ENCODE peak calls at places on chromosomes 11 and 22, in six cellular contexts. V is A549, F is IMR-90, D is HCT116, L is stomach, X is ovary. Y is an unnamed sample.

GRCh38 chr11:128949791-128950454 is 7.3 kb upstream of the TP53AIP1 start:
- DNase-seq in V (no peak), D (no peak), L (no peak), X (no peak), F (no peak), Y (no peak)

GRCh38 chr11:111840143-111840542 is 31.2 kb downstream of the ALG9 start:
- DNase-seq in F (no peak), X (no peak), V (no peak), D (no peak), L (no peak), Y (no peak)

GRCh38 chr11:46554205-46555162 is 39.3 kb downstream of the AMBRA1 start:
- DNase-seq in F (peak), V (peak), L (no peak), X (no peak), D (peak), Y (no peak)

GRCh38 chr22:36467946-36468345 is 13.5 kb downstream of the TXN2 start:
- DNase-seq in F (peak), L (no peak), V (peak), D (peak), X (no peak), Y (no peak)

GRCh38 chr11:124069429-124070401 is 28.6 kb upstream of the OR10G7 start:
- DNase-seq in L (no peak), X (no peak), V (no peak), F (peak), D (peak), Y (peak)

GRCh38 chr22:29083576-29084566 is 11.0 kb downstream of the KREMEN1 start:
- DNase-seq in D (no peak), X (no peak), F (peak), L (no peak), V (no peak), Y (no peak)

GRCh38 chr11:47143322-47143721 is 33.4 kb downstream of the ARFGAP2 start:
- DNase-seq in X (peak), F (peak), L (no peak), V (no peak), D (no peak), Y (no peak)

GRCh38 chr22:46363611-46364321 is 28.3 kb downstream of the TRMU start:
- DNase-seq in L (no peak), X (no peak), F (no peak), V (no peak), D (no peak), Y (no peak)

GRCh38 chr22:28505416-28506156 is 174.1 kb downstream of the TTC28 start:
- DNase-seq in V (no peak), X (no peak), L (no peak), D (no peak), F (no peak), Y (no peak)

GRCh38 chr22:37896181-37896592 is 9.9 kb upstream of the MICALL1 start:
- DNase-seq in L (peak), X (no peak), D (no peak), F (peak), V (no peak), Y (peak)

GRCh38 chr11:118530683-118531596 is at the start of gene TMEM25:
- DNase-seq in L (peak), F (peak), V (no peak), D (no peak), X (peak), Y (peak)

GRCh38 chr11:7551571-7551970 is 37.8 kb downstream of the PPFIBP2 start:
- DNase-seq in F (peak), X (no peak), V (no peak), L (no peak), D (no peak), Y (no peak)

GRCh38 chr11:17343907-17344306 is 7.7 kb upstream of the NCR3LG1 start:
- DNase-seq in V (no peak), F (peak), X (no peak), L (no peak), D (peak), Y (no peak)

GRCh38 chr11:123577081-123577598 is 77.3 kb downstream of the SCN3B start:
- DNase-seq in X (peak), L (peak), D (peak), V (peak), F (peak), Y (peak)

GRCh38 chr22:32904044-32904443 is 102.5 kb downstream of the TIMP3 start:
- DNase-seq in X (no peak), V (peak), L (no peak), F (peak), D (peak), Y (no peak)

GRCh38 chr11:3617990-3618389 is 23.8 kb downstream of the ART5 start:
- DNase-seq in F (no peak), L (no peak), D (no peak), X (no peak), V (no peak), Y (no peak)

GRCh38 chr11:69644071-69644961 is 3.4 kb downstream of the CCND1 start:
- DNase-seq in D (no peak), F (peak), L (peak), X (peak), V (peak), Y (no peak)

GRCh38 chr11:8242480-8243280 is 21.0 kb downstream of the LMO1 start:
- DNase-seq in F (no peak), L (no peak), V (no peak), D (no peak), X (no peak), Y (no peak)

GRCh38 chr11:33344611-33345010 is 87.4 kb downstream of the HIPK3 start:
- DNase-seq in F (peak), D (no peak), L (no peak), V (no peak), X (no peak), Y (no peak)

GRCh38 chr11:64304032-64304315 is 1.4 kb upstream of the ESRRA start:
- DNase-seq in F (no peak), X (no peak), D (no peak), L (no peak), V (no peak), Y (no peak)

GRCh38 chr11:10478574-10479550 is 23.8 kb downstream of the AMPD3 start:
- DNase-seq in X (peak), V (no peak), L (no peak), F (no peak), D (no peak), Y (no peak)

GRCh38 chr11:34075178-34075820 is 23.8 kb downstream of the CAPRIN1 start:
- DNase-seq in X (no peak), D (peak), L (no peak), F (peak), V (no peak), Y (no peak)

GRCh38 chr11:114413958-114414357 is 13.5 kb downstream of the RBM7 start:
- DNase-seq in V (no peak), X (no peak), F (no peak), L (no peak), D (no peak), Y (no peak)

GRCh38 chr11:66768088-66768521 is 39.1 kb upstream of the SPTBN2 start:
- DNase-seq in V (peak), L (no peak), D (no peak), X (no peak), F (peak), Y (no peak)

GRCh38 chr11:2675540-2675939 is 24.3 kb downstream of the KCNQ1OT1 start:
- DNase-seq in X (no peak), L (no peak), D (no peak), V (no peak), F (no peak), Y (peak)

GRCh38 chr11:120643254-120643653 is 131.7 kb downstream of the GRIK4 start:
- DNase-seq in F (no peak), X (no peak), L (no peak), V (no peak), D (no peak), Y (no peak)

GRCh38 chr11:12123799-12124198 is 13.4 kb downstream of the MICAL2 start:
- DNase-seq in L (no peak), V (no peak), D (no peak), F (peak), X (no peak), Y (no peak)

GRCh38 chr22:47615051-47615450 is 852.6 kb downstream of the TBC1D22A start:
- DNase-seq in F (no peak), D (no peak), X (peak), V (no peak), L (no peak), Y (peak)

GRCh38 chr11:47188262-47188661 is 2.0 kb upstream of the PACSIN3 start:
- DNase-seq in L (no peak), V (no peak), X (no peak), D (no peak), F (no peak), Y (no peak)

GRCh38 chr11:12174145-12175143 is 64.1 kb downstream of the MICAL2 start:
- DNase-seq in V (no peak), D (no peak), X (no peak), F (peak), L (no peak), Y (no peak)

DNA sequence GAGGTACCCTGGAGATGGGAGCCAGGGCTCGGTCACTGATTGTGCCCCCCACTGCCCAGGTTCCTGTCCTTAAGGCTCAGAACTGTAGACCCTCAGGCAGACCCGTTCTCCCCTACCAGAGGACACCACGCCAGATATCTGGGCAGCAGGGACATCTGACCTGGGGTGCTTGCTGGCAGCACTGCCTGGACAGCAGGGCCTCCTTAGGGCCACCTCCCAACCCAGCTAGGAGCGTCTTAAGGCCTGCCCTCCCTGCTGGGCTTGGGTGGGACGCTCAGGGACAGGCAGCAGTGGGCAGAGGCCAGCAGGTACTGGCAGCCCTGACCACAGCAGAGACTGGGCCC is 3.1 kb downstream of the POLR2L start:
- DNase-seq in D (no peak), L (no peak), X (no peak), V (no peak), F (no peak), Y (no peak)
- TF ChIP-seq POLR2A in D (no peak), L (no peak), X (no peak), V (no peak), F (no peak), Y (no peak)

GRCh38 chr22:39593061-39593930 is 22.7 kb downstream of the CACNA1I start:
- DNase-seq in V (no peak), L (no peak), F (no peak), X (peak), D (no peak), Y (no peak)
- TF ChIP-seq POLR2A in V (no peak), L (no peak), F (no peak), X (no peak), D (no peak), Y (no peak)

DNA sequence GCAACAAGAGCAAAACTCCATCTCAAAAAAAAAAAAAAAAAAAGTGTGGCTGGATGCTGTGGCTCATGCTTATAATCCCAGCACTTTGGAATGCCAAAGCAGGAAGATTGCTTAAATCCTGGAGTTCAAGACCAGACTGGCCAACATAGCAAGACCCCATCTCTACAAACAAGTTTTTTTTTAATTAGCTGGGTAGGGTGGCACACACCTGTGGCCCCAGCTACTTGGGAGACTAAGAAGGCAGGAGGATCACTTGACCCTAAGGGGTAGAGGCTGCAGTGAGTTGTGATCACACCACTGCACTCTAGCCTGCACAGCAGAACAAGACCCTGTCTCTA is 19.0 kb upstream of the FEZ1 start:
- DNase-seq in F (no peak), X (no peak), V (no peak), D (no peak), L (no peak), Y (no peak)
- TF ChIP-seq POLR2A in F (no peak), X (no peak), V (no peak), D (no peak), L (no peak), Y (no peak)

DNA sequence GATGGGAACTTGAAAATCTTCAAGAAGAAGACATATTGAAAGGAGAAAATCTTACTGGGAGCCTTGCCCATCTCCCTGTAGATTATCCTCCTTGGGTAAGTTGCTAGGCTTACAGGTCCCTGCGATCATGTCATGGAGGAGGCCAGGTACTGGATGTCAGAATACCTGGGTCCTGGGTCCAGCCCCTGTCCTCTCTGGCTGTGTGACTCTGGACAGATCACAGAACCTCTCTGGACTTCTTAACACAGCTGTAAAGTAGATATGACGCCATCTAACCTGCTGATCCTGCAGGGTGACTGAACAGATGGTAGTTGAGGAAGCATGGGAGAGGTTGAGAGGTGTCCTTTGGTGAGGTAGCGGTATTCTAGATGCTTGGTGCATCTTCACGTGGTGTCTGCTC is 4.1 kb downstream of the TSKU start:
- DNase-seq in V (no peak), D (no peak), L (no peak), F (no peak), X (no peak), Y (no peak)
- TF ChIP-seq POLR2A in V (no peak), D (no peak), L (no peak), F (no peak), X (no peak), Y (no peak)

GRCh38 chr11:62707277-62707771 is at the start of the genes BSCL2 and GNG3:
- DNase-seq in D (no peak), L (no peak), X (peak), V (no peak), F (no peak), Y (no peak)

GRCh38 chr11:62710001-62710345 is 2.5 kb downstream of the GNG3 start:
- DNase-seq in F (no peak), X (no peak), V (no peak), L (peak), D (no peak), Y (no peak)

GRCh38 chr11:62708423-62709261 is 1.2 kb downstream of the GNG3 start:
- DNase-seq in X (peak), V (no peak), L (peak), D (no peak), F (no peak), Y (peak)

GRCh38 chr11:62706841-62707240 is 383 bp downstream of the BSCL2 start:
- DNase-seq in X (peak), L (no peak), F (no peak), V (no peak), D (no peak), Y (no peak)

DNA sequence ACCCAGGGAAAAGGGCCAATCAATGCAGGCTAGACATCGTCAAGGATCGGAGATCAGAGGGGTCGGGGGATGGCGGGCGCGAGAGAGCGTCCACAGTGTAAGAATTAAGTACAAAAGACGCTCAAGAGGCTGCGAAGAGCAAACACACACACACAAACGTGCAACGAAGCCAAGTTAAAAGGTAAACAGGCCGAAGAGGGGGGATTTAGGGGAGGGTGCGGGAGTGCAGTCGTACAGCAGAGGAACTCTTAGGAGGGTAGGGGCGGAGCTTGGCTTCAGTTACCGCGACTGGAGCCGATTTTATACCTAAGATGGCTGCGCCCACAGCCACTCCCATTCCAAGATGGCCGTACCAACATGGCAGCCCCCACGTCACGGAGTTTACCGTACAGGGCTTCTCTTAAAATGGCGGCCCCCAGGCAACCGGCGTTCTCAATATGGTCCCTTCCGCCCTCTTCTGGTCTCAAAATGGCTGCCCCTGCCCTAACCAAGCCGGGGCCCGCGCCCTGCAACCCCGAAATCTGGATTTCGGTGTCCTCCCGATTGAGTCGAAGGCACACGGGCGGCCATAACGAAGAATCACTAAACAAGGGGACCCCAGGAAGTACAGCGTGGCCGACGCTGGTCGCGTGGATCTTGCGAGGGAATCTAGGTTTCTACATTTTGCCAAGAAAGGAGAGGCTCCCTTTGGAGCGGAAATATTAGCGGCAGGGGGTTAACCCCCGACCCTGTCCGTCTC is 2.0 kb downstream of the GNG3 start:
- DNase-seq in D (no peak), X (peak), V (peak), F (peak), L (peak), Y (peak)
- TF ChIP-seq POLR2A in D (no peak), X (peak), V (no peak), F (peak), L (no peak), Y (peak)

DNA sequence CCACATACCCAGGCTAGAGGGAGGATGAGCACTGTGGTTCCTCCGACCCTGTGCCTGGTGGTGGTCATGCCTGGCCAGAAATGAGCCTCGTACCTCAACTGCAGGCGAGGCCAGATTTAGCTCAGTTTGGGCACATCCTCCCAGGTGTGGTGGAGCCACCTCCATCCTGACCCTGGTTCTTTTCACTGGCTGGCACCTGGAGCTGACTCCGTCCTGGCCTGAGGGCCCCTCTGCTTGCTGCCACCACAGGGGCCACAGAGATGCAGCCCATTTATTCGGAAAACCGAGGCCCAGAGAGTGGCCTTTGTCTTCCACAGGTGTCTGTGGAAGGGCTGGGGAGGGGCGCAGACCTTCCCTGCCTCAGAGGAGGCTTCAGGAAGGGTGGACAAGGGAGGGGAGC is 9.0 kb upstream of the ARFGAP3 start:
- DNase-seq in V (no peak), X (no peak), F (no peak), L (no peak), D (no peak), Y (no peak)
- TF ChIP-seq POLR2A in V (no peak), X (no peak), F (no peak), L (no peak), D (no peak), Y (no peak)

GRCh38 chr22:49916851-49917250 is 1.4 kb downstream of the ALG12 start:
- DNase-seq in D (no peak), F (no peak), V (no peak), X (peak), L (no peak), Y (no peak)

GRCh38 chr22:49918911-49919881 is 762 bp downstream of the CRELD2 start:
- DNase-seq in V (no peak), L (no peak), F (no peak), D (no peak), X (peak), Y (no peak)

GRCh38 chr22:49920859-49921258 is 2.4 kb downstream of the CRELD2 start:
- DNase-seq in D (no peak), V (no peak), X (no peak), F (no peak), L (no peak), Y (no peak)

GRCh38 chr22:49915610-49916009 is 2.6 kb downstream of the ALG12 start:
- DNase-seq in D (no peak), X (no peak), V (no peak), L (no peak), F (no peak), Y (no peak)

DNA sequence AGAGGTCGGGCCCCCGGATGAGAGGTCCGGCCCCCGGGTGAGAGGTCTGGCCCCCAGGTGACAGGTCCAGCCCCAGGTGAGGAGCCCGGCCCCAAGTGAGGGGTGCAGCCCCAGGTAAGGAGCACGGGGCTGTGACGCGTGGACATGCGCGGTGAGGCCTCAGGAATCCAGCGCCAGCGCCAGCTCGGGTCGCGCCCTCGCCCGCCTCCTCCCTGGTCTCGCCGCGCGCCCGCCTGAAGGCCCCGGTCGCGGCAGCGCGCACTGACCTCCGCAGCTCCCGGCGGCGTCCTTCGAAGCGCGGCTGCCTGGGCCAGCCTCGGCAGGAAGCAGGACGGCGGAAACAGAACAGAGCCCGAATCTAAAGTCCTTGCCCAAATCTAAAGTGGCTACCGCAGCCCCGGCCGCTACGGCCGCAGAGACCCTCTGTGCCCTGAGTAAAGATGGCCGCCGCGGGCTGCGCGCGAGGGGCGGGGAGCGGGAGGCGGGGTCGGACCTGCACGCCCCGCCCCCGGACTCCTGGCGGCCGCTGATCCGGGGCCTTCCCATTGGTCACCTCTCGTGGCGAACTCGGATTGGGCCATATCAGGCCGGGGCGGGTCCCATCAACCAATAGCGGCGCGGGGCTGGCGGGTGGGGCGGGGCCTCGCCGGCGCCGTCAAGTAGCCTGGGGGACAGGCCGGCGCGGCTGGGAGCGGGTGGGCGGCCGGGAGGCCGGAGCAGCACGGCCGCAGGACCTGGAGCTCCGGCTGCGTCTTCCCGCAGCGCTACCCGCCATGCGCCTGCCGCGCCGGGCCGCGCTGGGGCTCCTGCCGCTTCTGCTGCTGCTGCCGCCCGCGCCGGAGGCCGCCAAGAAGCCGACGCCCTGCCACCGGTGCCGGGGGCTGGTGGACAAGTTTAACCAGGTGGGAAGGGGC is at the start of the genes ALG12 and CRELD2:
- DNase-seq in L (peak), V (peak), D (peak), F (peak), X (peak), Y (peak)
- TF ChIP-seq POLR2A in L (no peak), V (peak), D (peak), F (peak), X (peak), Y (peak)

GRCh38 chr11:19712281-19713220 is at the start of gene NAV2:
- DNase-seq in F (peak), V (peak), D (peak), X (peak), L (peak), Y (peak)
- TF ChIP-seq POLR2A in F (peak), V (peak), D (peak), X (peak), L (peak), Y (peak)

Y was measured in Peyer's patch.